ENCODE peak calls at places on chromosomes 11 and 22, in four cellular contexts. R is uterus, X is right lobe of liver, J is colonic mucosa. A is an unnamed sample. For H3K4me1, the result is how much of the 10 kb centered on the place peaks cover.

GRCh38 chr11:130328420-130328819 is 13.7 kb upstream of the ZBTB44 start:
- DNase-seq in X (no peak), J (no peak), R (no peak), A (no peak)

GRCh38 chr11:5196731-5197130 is 3.8 kb downstream of the OR51V1 start:
- DNase-seq in J (no peak), X (no peak), R (no peak), A (no peak)

GRCh38 chr11:12802418-12803085 is 128.3 kb downstream of the TEAD1 start:
- DNase-seq in X (peak), J (peak), R (peak), A (peak)

GRCh38 chr22:46085831-46086576 is 64.3 kb upstream of the PPARA start:
- DNase-seq in J (peak), R (peak), X (peak), A (peak)

GRCh38 chr11:211741-212140 is 4.2 kb downstream of the RIC8A start:
- DNase-seq in J (no peak), X (no peak), R (no peak), A (no peak)

GRCh38 chr11:72233056-72233772 is 8.6 kb downstream of the INPPL1 start:
- DNase-seq in R (no peak), X (no peak), J (no peak), A (no peak)

GRCh38 chr11:40328890-40329617 is 1130.4 kb downstream of the LRRC4C start:
- DNase-seq in X (peak), J (peak), R (no peak), A (peak)

GRCh38 chr22:19713650-19714319 is 518 bp upstream of the SEPTIN5 start:
- DNase-seq in J (no peak), R (no peak), X (no peak), A (no peak)

GRCh38 chr11:45725776-45726606 is 60.6 kb upstream of the CHST1 start:
- DNase-seq in J (no peak), R (no peak), X (no peak), A (no peak)

GRCh38 chr11:76621866-76622265 is 48.7 kb downstream of the LRRC32 start:
- DNase-seq in R (no peak), J (no peak), X (no peak), A (no peak)

GRCh38 chr11:124678416-124678815 is 4.7 kb downstream of the SPA17 start:
- DNase-seq in X (no peak), J (no peak), R (no peak), A (peak)

GRCh38 chr11:75142714-75143419 is 8.0 kb upstream of the SLCO2B1 start:
- DNase-seq in R (peak), X (peak), J (peak), A (peak)

GRCh38 chr11:76524919-76525318 is 80.1 kb downstream of the EMSY start:
- DNase-seq in J (peak), X (no peak), R (no peak), A (no peak)

GRCh38 chr11:42234381-42235035 is 775.1 kb upstream of the LRRC4C start:
- DNase-seq in R (no peak), X (no peak), J (no peak), A (no peak)

GRCh38 chr11:118427707-118428106 is 8.6 kb upstream of the KMT2A start:
- DNase-seq in R (no peak), J (no peak), X (no peak), A (no peak)

GRCh38 chr22:44404341-44405020 is 91.7 kb upstream of the SHISAL1 start:
- DNase-seq in J (no peak), R (no peak), X (no peak), A (no peak)

GRCh38 chr11:107770546-107770945 is 58.7 kb upstream of the SLN start:
- DNase-seq in X (no peak), R (no peak), J (no peak), A (no peak)

GRCh38 chr11:44950625-44951472 is at the start of gene TP53I11:
- DNase-seq in R (peak), J (peak), X (peak), A (peak)

GRCh38 chr22:46774456-46775363 is 12.3 kb downstream of the TBC1D22A start:
- DNase-seq in X (no peak), J (no peak), R (no peak), A (no peak)

GRCh38 chr22:40603088-40603605 is 33.4 kb downstream of the MRTFA start:
- DNase-seq in J (no peak), R (no peak), X (no peak), A (no peak)

GRCh38 chr22:37312549-37313183 is 30.4 kb downstream of the CYTH4 start:
- DNase-seq in X (no peak), R (no peak), J (no peak), A (no peak)

GRCh38 chr11:75155570-75156422 is 4.9 kb downstream of the SLCO2B1 start:
- DNase-seq in R (no peak), X (no peak), J (peak), A (no peak)

GRCh38 chr11:86743223-86744118 is 56.9 kb upstream of the PRSS23 start:
- DNase-seq in J (peak), X (no peak), R (peak), A (no peak)

GRCh38 chr11:112564228-112564955 is 303.7 kb upstream of the PLET1 start:
- DNase-seq in J (peak), R (no peak), X (peak), A (no peak)

GRCh38 chr22:30290318-30290678 is 993 bp upstream of the CASTOR1 start:
- DNase-seq in J (no peak), X (no peak), R (no peak), A (no peak)

GRCh38 chr11:93844568-93844967 is 5.8 kb downstream of the VSTM5 start:
- DNase-seq in J (no peak), X (no peak), R (no peak), A (no peak)

GRCh38 chr11:59187587-59187986 is 15.7 kb downstream of the DTX4 start:
- DNase-seq in X (peak), R (peak), J (peak), A (peak)

GRCh38 chr11:113904379-113905101 is at the start of gene HTR3B:
- DNase-seq in X (no peak), J (no peak), R (no peak), A (no peak)

GRCh38 chr11:65496304-65497140 is 2.3 kb upstream of the MALAT1 start:
- DNase-seq in X (no peak), R (no peak), J (no peak), A (no peak)

GRCh38 chr11:47028530-47029093 is 92.1 kb downstream of the CSTPP1 start:
- DNase-seq in R (no peak), J (no peak), X (no peak), A (no peak)

GRCh38 chr11:64444838-64445441 is 86.0 kb downstream of the RPS6KA4 start:
- DNase-seq in X (no peak), J (no peak), R (no peak), A (no peak)

GRCh38 chr22:23563111-23563510 is 17.0 kb downstream of the IGLL1 start:
- DNase-seq in R (no peak), X (no peak), J (no peak), A (no peak)

GRCh38 chr22:23564276-23564675 is 15.8 kb downstream of the IGLL1 start:
- DNase-seq in J (no peak), R (no peak), X (no peak), A (no peak)

GRCh38 chr22:23565942-23566715 is 14.0 kb downstream of the IGLL1 start:
- DNase-seq in J (no peak), R (no peak), X (peak), A (no peak)

GRCh38 chr22:23566716-23567475 is 13.2 kb downstream of the IGLL1 start:
- DNase-seq in J (no peak), R (no peak), X (no peak), A (no peak)

GRCh38 chr22:23565288-23565941 is 14.7 kb downstream of the IGLL1 start:
- DNase-seq in R (no peak), J (peak), X (peak), A (no peak)
- TF ChIP-seq CTCF in R (no peak), J (no peak), X (no peak), A (no peak)

DNA sequence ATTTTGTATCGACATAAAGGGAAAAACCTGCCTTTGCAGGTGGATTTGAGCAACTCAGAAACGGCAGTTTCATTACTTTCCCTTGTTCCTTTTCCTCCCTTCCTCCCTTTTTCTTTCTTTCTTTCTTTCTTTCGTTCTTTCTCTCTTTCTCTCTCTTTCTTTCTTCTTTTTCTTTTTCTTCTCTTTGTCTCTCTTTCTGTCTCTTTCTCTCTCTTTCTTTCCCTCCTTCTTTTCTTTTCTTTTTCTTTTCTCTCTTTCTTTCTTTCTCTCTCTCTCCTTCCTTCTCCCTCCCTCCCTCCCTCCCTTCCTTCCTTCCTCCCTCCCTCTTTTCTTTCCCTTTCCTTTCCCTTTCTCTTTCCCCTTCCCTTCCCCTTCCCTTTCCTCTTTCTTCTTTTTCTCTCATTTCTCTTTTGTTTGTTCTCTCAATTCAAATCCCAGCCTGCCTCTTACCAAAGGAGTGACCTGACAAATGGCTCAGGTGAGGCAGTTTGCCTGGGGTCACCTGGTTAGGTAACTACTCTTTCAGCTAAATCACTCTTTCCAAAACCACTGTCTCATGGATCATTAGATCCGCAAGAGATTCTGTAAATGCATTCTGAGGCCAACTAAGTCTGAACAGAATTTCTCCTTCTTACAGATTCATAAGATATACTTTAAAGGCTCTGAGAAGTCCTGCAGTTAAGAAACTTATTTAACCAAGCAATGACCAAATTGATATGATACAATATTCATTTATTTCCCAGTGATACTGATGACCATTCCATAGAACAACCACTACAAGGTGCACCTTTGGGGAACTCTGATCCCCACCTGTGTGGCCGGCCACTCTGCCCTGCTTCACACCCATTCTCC is 75.3 kb downstream of the MYO18B start:
- DNase-seq in R (no peak), X (no peak), J (no peak), A (no peak)
- H3K4me1 ChIP-seq in R (under half), X (under half), J (under half), A (under half)

DNA sequence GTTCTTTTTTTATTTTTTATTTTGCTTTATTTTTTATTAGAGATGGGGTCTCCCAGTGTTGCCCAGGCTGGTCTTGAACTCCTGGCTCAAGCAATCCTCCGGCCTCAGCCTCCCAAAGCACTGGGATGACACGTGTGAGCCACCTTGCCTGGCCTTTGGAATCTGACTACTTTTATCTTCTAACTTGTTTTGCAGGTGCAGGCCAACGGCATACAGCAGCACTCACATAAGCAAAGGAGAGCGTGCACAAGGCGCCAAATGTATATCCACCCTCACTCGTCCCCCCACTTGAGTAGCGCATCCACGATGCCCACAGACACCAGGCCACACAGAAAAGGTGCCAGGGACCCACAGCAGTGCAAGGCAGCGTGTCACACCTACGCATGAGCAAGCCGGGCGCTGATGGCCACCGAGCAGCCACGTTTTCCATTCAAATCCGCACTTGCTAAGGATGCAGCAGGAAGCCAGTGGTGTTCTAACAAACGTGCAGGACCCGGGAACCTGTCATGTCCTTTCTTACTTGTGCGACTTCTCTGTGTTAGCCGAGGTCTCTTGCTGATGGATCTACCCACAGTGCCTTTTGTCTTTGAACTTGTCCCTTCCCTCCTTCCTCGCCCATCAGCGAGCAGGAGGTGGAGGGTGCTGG is 5.9 kb downstream of the ASCL2 start:
- DNase-seq in J (no peak), X (no peak), R (no peak), A (no peak)
- TF ChIP-seq CTCF in J (no peak), X (no peak), R (no peak), A (no peak)

GRCh38 chr11:18321622-18321990 is 334 bp downstream of the HPS5 start:
- DNase-seq in X (no peak), R (no peak), J (no peak), A (no peak)

GRCh38 chr11:18319914-18320313 is 2.0 kb downstream of the HPS5 start:
- DNase-seq in R (no peak), X (no peak), J (no peak), A (no peak)

GRCh38 chr11:18322818-18323570 is 627 bp downstream of the GTF2H1 start:
- DNase-seq in R (no peak), X (no peak), J (no peak), A (no peak)

GRCh38 chr11:18324381-18324780 is 2.0 kb downstream of the GTF2H1 start:
- DNase-seq in R (no peak), X (no peak), J (no peak), A (no peak)

DNA sequence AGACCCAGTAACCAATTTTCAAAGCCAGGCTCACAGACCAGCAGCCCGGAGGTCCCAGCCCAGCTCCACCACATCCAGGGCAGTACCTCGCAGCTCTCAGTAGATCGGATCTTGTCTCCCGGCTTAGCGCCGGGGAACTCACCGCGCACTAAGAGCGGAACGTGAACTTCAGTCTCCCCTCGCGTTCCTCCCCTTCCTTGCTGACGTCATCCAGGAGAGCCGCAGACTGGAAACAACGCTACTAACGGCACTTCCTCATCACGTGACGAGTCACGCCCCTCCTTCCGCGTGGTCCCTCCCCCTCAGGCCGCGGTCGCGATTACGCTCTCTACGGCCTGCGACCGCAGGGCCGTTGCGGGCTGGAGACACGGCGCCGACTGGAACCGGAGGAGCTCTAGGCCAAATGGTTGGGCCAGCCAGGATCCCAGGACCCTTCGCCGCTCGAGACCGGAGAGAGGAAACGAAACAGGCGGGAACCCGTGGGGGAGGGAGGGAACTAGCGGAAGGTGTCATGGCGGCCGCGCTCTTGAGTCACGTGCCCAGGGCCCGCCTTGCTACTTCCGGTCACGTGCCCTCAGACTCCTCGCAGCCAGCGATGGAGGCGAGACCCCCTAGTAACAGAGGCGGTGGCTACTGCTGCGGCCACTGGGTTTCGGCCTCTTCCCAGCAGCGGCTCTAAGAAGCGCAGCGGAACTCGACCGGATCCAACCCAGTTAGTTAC is at the start of the genes GTF2H1 and HPS5:
- DNase-seq in X (peak), R (peak), J (peak), A (peak)
- H3K4me1 ChIP-seq in X (under half), R (under half), J (under half), A (half or more)

DNA sequence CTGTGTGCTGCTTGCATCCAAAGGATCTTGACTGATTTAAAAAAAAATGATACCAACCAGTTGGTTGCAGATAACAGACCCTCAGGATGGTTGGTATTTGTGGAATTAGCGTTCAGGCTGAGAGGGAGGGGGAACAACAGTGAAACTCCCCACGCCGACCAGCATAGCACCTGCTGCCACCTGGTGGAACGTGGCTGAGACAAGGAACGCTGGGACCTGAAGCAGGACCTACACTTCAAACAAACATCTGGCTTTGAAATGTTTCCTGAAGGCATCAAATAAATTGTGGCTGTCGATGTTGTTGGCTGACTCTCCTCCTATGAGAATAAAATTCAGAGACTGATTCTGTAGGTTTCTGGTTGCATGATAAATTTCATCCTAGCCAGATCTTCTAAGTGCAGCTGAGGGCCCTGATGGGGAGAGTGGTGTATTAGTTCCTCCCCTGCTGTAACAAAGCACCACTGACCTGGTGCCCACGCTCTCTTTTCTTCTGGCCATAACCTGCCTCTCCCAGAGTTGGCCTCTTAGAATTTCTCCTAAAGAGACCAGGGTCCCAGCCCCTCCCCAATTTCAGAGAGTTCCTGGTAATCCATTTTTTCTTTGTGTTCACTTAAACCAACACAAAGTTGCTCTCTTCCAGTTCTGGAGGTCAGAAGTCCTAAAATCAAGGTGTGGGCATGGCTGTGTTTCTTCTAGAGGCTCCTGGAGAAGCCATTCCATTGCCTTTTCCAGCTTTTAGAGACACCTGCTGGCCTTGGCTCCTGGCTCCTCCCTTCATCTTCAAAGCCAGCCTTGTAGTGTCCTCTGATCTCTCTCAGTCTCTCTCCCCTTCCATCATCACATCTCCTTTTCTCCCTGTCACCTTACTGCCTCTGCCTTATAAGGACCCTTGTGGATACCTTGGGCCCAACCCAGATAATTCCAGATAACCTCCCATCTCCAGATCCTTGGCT is 17.3 kb downstream of the APOL2 start:
- DNase-seq in R (peak), J (peak), X (peak), A (peak)
- TF ChIP-seq CTCF in R (peak), J (peak), X (peak), A (peak)

DNA sequence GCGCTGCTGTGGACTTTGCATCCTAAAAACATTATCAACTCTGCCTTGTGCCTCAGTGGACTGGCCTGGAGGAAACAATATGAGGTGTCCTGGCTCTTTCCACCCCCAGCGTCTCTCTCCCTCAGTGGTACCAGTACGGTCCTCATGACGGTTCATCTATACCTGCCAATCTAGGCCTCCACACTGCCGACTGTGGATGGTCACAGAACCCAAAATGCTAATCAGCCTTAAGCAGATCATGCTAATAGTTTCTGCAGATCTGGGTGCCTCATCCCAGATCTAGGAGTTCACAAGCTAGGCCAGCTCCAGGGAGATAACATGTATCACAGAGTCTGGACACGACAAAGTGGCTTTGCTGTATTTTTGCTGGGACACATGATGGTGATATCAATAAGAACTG is 41.8 kb upstream of the PRAME start:
- DNase-seq in J (no peak), R (no peak), X (no peak), A (no peak)
- H3K4me1 ChIP-seq in J (under half), R (under half), X (under half), A (under half)

GRCh38 chr11:127470485-127470884 is 469.9 kb upstream of the KIRREL3 start:
- DNase-seq in J (no peak), R (no peak), X (no peak), A (no peak)
- TF ChIP-seq CTCF in J (peak), R (no peak), X (peak), A (peak)

GRCh38 chr11:120342226-120342625 is 6.0 kb downstream of the ARHGEF12 start:
- DNase-seq in J (no peak), R (no peak), X (no peak), A (no peak)
- H3K4me1 ChIP-seq in J (under half), R (under half), X (under half), A (half or more)